ENCODE peak calls at places on chromosomes 1 and 21, in eight cellular contexts. One of them, this sample, is unnamed.

GRCh38 chr1:150974580-150975478 is at the start of gene CERS2:
- DNase-seq in AG09309: peak; percentile 7
- DNase-seq in caudate nucleus: peak; percentile 49
- DNase-seq in thoracic aorta: no peak
- DNase-seq in iPS DF 6.9: no peak
- DNase-seq in EL: peak; percentile 77
- DNase-seq in iPS-NIHi11: peak; percentile 90
- DNase-seq in substantia nigra: no peak
- DNase-seq in this sample: peak; percentile 64

GRCh38 chr21:17688912-17689874 is 76.5 kb upstream of the BTG3 start:
- DNase-seq in AG09309: no peak
- DNase-seq in caudate nucleus: no peak
- DNase-seq in thoracic aorta: no peak
- DNase-seq in iPS DF 6.9: no peak
- DNase-seq in EL: peak; percentile 28
- DNase-seq in iPS-NIHi11: no peak
- DNase-seq in substantia nigra: peak; percentile 2
- DNase-seq in this sample: peak; percentile 52

GRCh38 chr1:9395031-9395430 is 102.3 kb downstream of the SPSB1 start:
- DNase-seq in AG09309: no peak
- DNase-seq in caudate nucleus: no peak
- DNase-seq in thoracic aorta: no peak
- DNase-seq in iPS DF 6.9: no peak
- DNase-seq in EL: no peak
- DNase-seq in iPS-NIHi11: no peak
- DNase-seq in substantia nigra: no peak
- DNase-seq in this sample: no peak

GRCh38 chr1:23909412-23909811 is 3.8 kb downstream of the CNR2 start:
- DNase-seq in AG09309: no peak
- DNase-seq in caudate nucleus: no peak
- DNase-seq in thoracic aorta: no peak
- DNase-seq in iPS DF 6.9: no peak
- DNase-seq in EL: no peak
- DNase-seq in iPS-NIHi11: no peak
- DNase-seq in substantia nigra: no peak
- DNase-seq in this sample: no peak

GRCh38 chr1:168698453-168698852 is 30.6 kb downstream of the DPT start:
- DNase-seq in AG09309: no peak
- DNase-seq in caudate nucleus: no peak
- DNase-seq in thoracic aorta: no peak
- DNase-seq in iPS DF 6.9: no peak
- DNase-seq in EL: no peak
- DNase-seq in iPS-NIHi11: no peak
- DNase-seq in substantia nigra: no peak
- DNase-seq in this sample: no peak

GRCh38 chr1:240284656-240285427 is 193.2 kb downstream of the FMN2 start:
- DNase-seq in AG09309: peak; percentile 8
- DNase-seq in caudate nucleus: no peak
- DNase-seq in thoracic aorta: no peak
- DNase-seq in iPS DF 6.9: no peak
- DNase-seq in EL: peak; percentile 46
- DNase-seq in iPS-NIHi11: no peak
- DNase-seq in substantia nigra: no peak
- DNase-seq in this sample: no peak

GRCh38 chr1:36771222-36771621 is 263.1 kb downstream of the GRIK3 start:
- DNase-seq in AG09309: no peak
- DNase-seq in caudate nucleus: no peak
- DNase-seq in thoracic aorta: no peak
- DNase-seq in iPS DF 6.9: peak; percentile 35
- DNase-seq in EL: no peak
- DNase-seq in iPS-NIHi11: peak; percentile 72
- DNase-seq in substantia nigra: no peak
- DNase-seq in this sample: peak; percentile 65

GRCh38 chr1:41712081-41712480 is 206.6 kb downstream of the HIVEP3 start:
- DNase-seq in AG09309: no peak
- DNase-seq in caudate nucleus: no peak
- DNase-seq in thoracic aorta: no peak
- DNase-seq in iPS DF 6.9: no peak
- DNase-seq in EL: no peak
- DNase-seq in iPS-NIHi11: no peak
- DNase-seq in substantia nigra: no peak
- DNase-seq in this sample: no peak

GRCh38 chr1:177568702-177569101 is 397.9 kb downstream of the BRINP2 start:
- DNase-seq in AG09309: no peak
- DNase-seq in caudate nucleus: no peak
- DNase-seq in thoracic aorta: no peak
- DNase-seq in iPS DF 6.9: peak; percentile 4
- DNase-seq in EL: no peak
- DNase-seq in iPS-NIHi11: peak; percentile 12
- DNase-seq in substantia nigra: no peak
- DNase-seq in this sample: no peak

GRCh38 chr1:195909061-195909460 is 699.2 kb downstream of the KCNT2 start:
- DNase-seq in AG09309: no peak
- DNase-seq in caudate nucleus: no peak
- DNase-seq in thoracic aorta: no peak
- DNase-seq in iPS DF 6.9: no peak
- DNase-seq in EL: peak; percentile 12
- DNase-seq in iPS-NIHi11: no peak
- DNase-seq in substantia nigra: no peak
- DNase-seq in this sample: no peak

GRCh38 chr21:42088148-42088547 is 17.0 kb downstream of the UMODL1 start:
- DNase-seq in AG09309: no peak
- DNase-seq in caudate nucleus: no peak
- DNase-seq in thoracic aorta: no peak
- DNase-seq in iPS DF 6.9: no peak
- DNase-seq in EL: no peak
- DNase-seq in iPS-NIHi11: no peak
- DNase-seq in substantia nigra: no peak
- DNase-seq in this sample: no peak

GRCh38 chr1:52365091-52365745 is 787 bp downstream of the CC2D1B start:
- DNase-seq in AG09309: peak; percentile 10
- DNase-seq in caudate nucleus: peak; percentile 20
- DNase-seq in thoracic aorta: peak; percentile 18
- DNase-seq in iPS DF 6.9: no peak
- DNase-seq in EL: peak; percentile 86
- DNase-seq in iPS-NIHi11: peak; percentile 39
- DNase-seq in substantia nigra: no peak
- DNase-seq in this sample: peak; percentile 51

GRCh38 chr1:224237094-224237881 is 54.2 kb downstream of the DEGS1 start:
- DNase-seq in AG09309: no peak
- DNase-seq in caudate nucleus: no peak
- DNase-seq in thoracic aorta: no peak
- DNase-seq in iPS DF 6.9: no peak
- DNase-seq in EL: no peak
- DNase-seq in iPS-NIHi11: no peak
- DNase-seq in substantia nigra: no peak
- DNase-seq in this sample: no peak

GRCh38 chr1:181077576-181078242 is 10.8 kb upstream of the IER5 start:
- DNase-seq in AG09309: no peak
- DNase-seq in caudate nucleus: no peak
- DNase-seq in thoracic aorta: no peak
- DNase-seq in iPS DF 6.9: no peak
- DNase-seq in EL: peak; percentile 87
- DNase-seq in iPS-NIHi11: no peak
- DNase-seq in substantia nigra: no peak
- DNase-seq in this sample: no peak

GRCh38 chr1:47593001-47593568 is 155.2 kb downstream of the FOXD2 start:
- DNase-seq in AG09309: no peak
- DNase-seq in caudate nucleus: no peak
- DNase-seq in thoracic aorta: no peak
- DNase-seq in iPS DF 6.9: no peak
- DNase-seq in EL: no peak
- DNase-seq in iPS-NIHi11: no peak
- DNase-seq in substantia nigra: no peak
- DNase-seq in this sample: no peak

GRCh38 chr1:231544943-231545592 is 16.6 kb downstream of the TSNAX start:
- DNase-seq in AG09309: no peak
- DNase-seq in caudate nucleus: no peak
- DNase-seq in thoracic aorta: no peak
- DNase-seq in iPS DF 6.9: no peak
- DNase-seq in EL: no peak
- DNase-seq in iPS-NIHi11: no peak
- DNase-seq in substantia nigra: no peak
- DNase-seq in this sample: no peak

GRCh38 chr1:58108783-58109182 is 437.7 kb downstream of the OMA1 start:
- DNase-seq in AG09309: no peak
- DNase-seq in caudate nucleus: no peak
- DNase-seq in thoracic aorta: no peak
- DNase-seq in iPS DF 6.9: no peak
- DNase-seq in EL: no peak
- DNase-seq in iPS-NIHi11: no peak
- DNase-seq in substantia nigra: no peak
- DNase-seq in this sample: no peak

GRCh38 chr1:119285482-119285881 is 83.1 kb upstream of the HAO2 start:
- DNase-seq in AG09309: peak; percentile 78
- DNase-seq in caudate nucleus: no peak
- DNase-seq in thoracic aorta: no peak
- DNase-seq in iPS DF 6.9: no peak
- DNase-seq in EL: peak; percentile 60
- DNase-seq in iPS-NIHi11: no peak
- DNase-seq in substantia nigra: no peak
- DNase-seq in this sample: no peak

GRCh38 chr1:153610334-153611023 is 2.5 kb downstream of the S100A16 start:
- DNase-seq in AG09309: no peak
- DNase-seq in caudate nucleus: no peak
- DNase-seq in thoracic aorta: no peak
- DNase-seq in iPS DF 6.9: no peak
- DNase-seq in EL: peak; percentile 73
- DNase-seq in iPS-NIHi11: no peak
- DNase-seq in substantia nigra: no peak
- DNase-seq in this sample: no peak

GRCh38 chr1:157240495-157241184 is 102.4 kb upstream of the ETV3 start:
- DNase-seq in AG09309: no peak
- DNase-seq in caudate nucleus: no peak
- DNase-seq in thoracic aorta: no peak
- DNase-seq in iPS DF 6.9: no peak
- DNase-seq in EL: no peak
- DNase-seq in iPS-NIHi11: no peak
- DNase-seq in substantia nigra: no peak
- DNase-seq in this sample: no peak

GRCh38 chr1:52268372-52268771 is 97.6 kb downstream of the CC2D1B start:
- DNase-seq in AG09309: no peak
- DNase-seq in caudate nucleus: no peak
- DNase-seq in thoracic aorta: no peak
- DNase-seq in iPS DF 6.9: no peak
- DNase-seq in EL: peak; percentile 3
- DNase-seq in iPS-NIHi11: peak; percentile 26
- DNase-seq in substantia nigra: no peak
- DNase-seq in this sample: peak; percentile 67

GRCh38 chr1:93042134-93042821 is 36.8 kb upstream of the MTF2 start:
- DNase-seq in AG09309: no peak
- DNase-seq in caudate nucleus: no peak
- DNase-seq in thoracic aorta: no peak
- DNase-seq in iPS DF 6.9: no peak
- DNase-seq in EL: peak; percentile 20
- DNase-seq in iPS-NIHi11: no peak
- DNase-seq in substantia nigra: no peak
- DNase-seq in this sample: no peak

GRCh38 chr1:28646040-28646439 is 2.4 kb upstream of the RNU11 start:
- DNase-seq in AG09309: no peak
- DNase-seq in caudate nucleus: no peak
- DNase-seq in thoracic aorta: no peak
- DNase-seq in iPS DF 6.9: no peak
- DNase-seq in EL: peak; percentile 22
- DNase-seq in iPS-NIHi11: no peak
- DNase-seq in substantia nigra: no peak
- DNase-seq in this sample: no peak

GRCh38 chr21:42363331-42363730 is 3.0 kb downstream of the TFF1 start:
- DNase-seq in AG09309: no peak
- DNase-seq in caudate nucleus: no peak
- DNase-seq in thoracic aorta: no peak
- DNase-seq in iPS DF 6.9: no peak
- DNase-seq in EL: no peak
- DNase-seq in iPS-NIHi11: no peak
- DNase-seq in substantia nigra: no peak
- DNase-seq in this sample: no peak

GRCh38 chr1:236282159-236282716 is 480 bp upstream of the ERO1B start:
- DNase-seq in AG09309: no peak
- DNase-seq in caudate nucleus: no peak
- DNase-seq in thoracic aorta: no peak
- DNase-seq in iPS DF 6.9: no peak
- DNase-seq in EL: no peak
- DNase-seq in iPS-NIHi11: no peak
- DNase-seq in substantia nigra: no peak
- DNase-seq in this sample: no peak

GRCh38 chr1:153612755-153613331 is at the start of gene S100A16:
- DNase-seq in AG09309: no peak
- DNase-seq in caudate nucleus: no peak
- DNase-seq in thoracic aorta: peak; percentile 60
- DNase-seq in iPS DF 6.9: no peak
- DNase-seq in EL: peak; percentile 77
- DNase-seq in iPS-NIHi11: peak; percentile 86
- DNase-seq in substantia nigra: no peak
- DNase-seq in this sample: peak; percentile 62

GRCh38 chr1:185719021-185719420 is 15.2 kb upstream of the HMCN1 start:
- DNase-seq in AG09309: peak; percentile 91
- DNase-seq in caudate nucleus: no peak
- DNase-seq in thoracic aorta: no peak
- DNase-seq in iPS DF 6.9: no peak
- DNase-seq in EL: peak; percentile 93
- DNase-seq in iPS-NIHi11: peak; percentile 31
- DNase-seq in substantia nigra: no peak
- DNase-seq in this sample: peak; percentile 61

GRCh38 chr1:5508669-5509330 is 483.4 kb downstream of the NPHP4 start:
- DNase-seq in AG09309: no peak
- DNase-seq in caudate nucleus: no peak
- DNase-seq in thoracic aorta: no peak
- DNase-seq in iPS DF 6.9: no peak
- DNase-seq in EL: no peak
- DNase-seq in iPS-NIHi11: peak; percentile 31
- DNase-seq in substantia nigra: no peak
- DNase-seq in this sample: no peak

GRCh38 chr1:207818971-207819451 is 67.2 kb downstream of the CD46 start:
- DNase-seq in AG09309: no peak
- DNase-seq in caudate nucleus: no peak
- DNase-seq in thoracic aorta: no peak
- DNase-seq in iPS DF 6.9: no peak
- DNase-seq in EL: peak; percentile 75
- DNase-seq in iPS-NIHi11: no peak
- DNase-seq in substantia nigra: no peak
- DNase-seq in this sample: no peak

GRCh38 chr1:81805537-81806431 is 5.0 kb downstream of the ADGRL2 start:
- DNase-seq in AG09309: no peak
- DNase-seq in caudate nucleus: no peak
- DNase-seq in thoracic aorta: no peak
- DNase-seq in iPS DF 6.9: no peak
- DNase-seq in EL: no peak
- DNase-seq in iPS-NIHi11: no peak
- DNase-seq in substantia nigra: no peak
- DNase-seq in this sample: no peak

This sample was measured in H9.